ENCODE peak calls at places on chromosomes 1 and 21, in four cellular contexts. K, X, W and I are unnamed samples.

GRCh38 chr1:23111600-23112535 is 56.8 kb downstream of the LUZP1 start:
- DNase-seq in K (no peak), X (no peak), W (no peak), I (no peak)

GRCh38 chr21:45152265-45152746 is 77.9 kb downstream of the ADARB1 start:
- DNase-seq in K (no peak), X (no peak), W (no peak), I (peak)

GRCh38 chr1:160542303-160542945 is 19.4 kb upstream of the SLAMF6 start:
- DNase-seq in K (peak), X (no peak), W (no peak), I (no peak)

GRCh38 chr1:170674239-170674638 is 10.3 kb downstream of the PRRX1 start:
- DNase-seq in K (no peak), X (no peak), W (no peak), I (peak)

GRCh38 chr1:56584910-56585528 is 5.7 kb upstream of the PLPP3 start:
- DNase-seq in K (peak), X (peak), W (peak), I (peak)

GRCh38 chr1:45216200-45216541 is 9.8 kb upstream of the ZSWIM5 start:
- DNase-seq in K (no peak), X (peak), W (peak), I (no peak)

GRCh38 chr1:24648919-24649318 is 5.8 kb downstream of the SRRM1 start:
- DNase-seq in K (no peak), X (no peak), W (no peak), I (no peak)

GRCh38 chr1:12179111-12179519 is 12.3 kb downstream of the TNFRSF1B start:
- DNase-seq in K (peak), X (no peak), W (peak), I (peak)

GRCh38 chr1:204041803-204042505 is 31.0 kb upstream of the SOX13 start:
- DNase-seq in K (no peak), X (no peak), W (no peak), I (peak)

GRCh38 chr1:41493626-41494350 is 9.3 kb upstream of the EDN2 start:
- DNase-seq in K (no peak), X (no peak), W (no peak), I (no peak)

GRCh38 chr21:30408782-30409494 is 13.1 kb downstream of the KRTAP13-1 start:
- DNase-seq in K (no peak), X (peak), W (peak), I (peak)

GRCh38 chr1:26285366-26286063 is 5.6 kb downstream of the SH3BGRL3 start:
- DNase-seq in K (no peak), X (no peak), W (no peak), I (no peak)

GRCh38 chr1:90964444-90965035 is 57.3 kb downstream of the ZNF644 start:
- DNase-seq in K (peak), X (no peak), W (peak), I (peak)

GRCh38 chr1:83676106-83676505 is 322.8 kb downstream of the TTLL7 start:
- DNase-seq in K (no peak), X (no peak), W (no peak), I (no peak)

GRCh38 chr1:230581446-230582079 is 60.7 kb upstream of the COG2 start:
- DNase-seq in K (no peak), X (no peak), W (no peak), I (no peak)

GRCh38 chr1:100896481-100896982 is 642 bp downstream of the SLC30A7 start:
- DNase-seq in K (peak), X (peak), W (peak), I (peak)

GRCh38 chr1:119220980-119221379 is 80.5 kb upstream of the WARS2 start:
- DNase-seq in K (no peak), X (no peak), W (peak), I (peak)

GRCh38 chr21:42234464-42235241 is 15.7 kb downstream of the ABCG1 start:
- DNase-seq in K (peak), X (no peak), W (peak), I (peak)
- TF ChIP-seq EZH2 in K (no peak), X (no peak), W (no peak), I (no peak)

DNA sequence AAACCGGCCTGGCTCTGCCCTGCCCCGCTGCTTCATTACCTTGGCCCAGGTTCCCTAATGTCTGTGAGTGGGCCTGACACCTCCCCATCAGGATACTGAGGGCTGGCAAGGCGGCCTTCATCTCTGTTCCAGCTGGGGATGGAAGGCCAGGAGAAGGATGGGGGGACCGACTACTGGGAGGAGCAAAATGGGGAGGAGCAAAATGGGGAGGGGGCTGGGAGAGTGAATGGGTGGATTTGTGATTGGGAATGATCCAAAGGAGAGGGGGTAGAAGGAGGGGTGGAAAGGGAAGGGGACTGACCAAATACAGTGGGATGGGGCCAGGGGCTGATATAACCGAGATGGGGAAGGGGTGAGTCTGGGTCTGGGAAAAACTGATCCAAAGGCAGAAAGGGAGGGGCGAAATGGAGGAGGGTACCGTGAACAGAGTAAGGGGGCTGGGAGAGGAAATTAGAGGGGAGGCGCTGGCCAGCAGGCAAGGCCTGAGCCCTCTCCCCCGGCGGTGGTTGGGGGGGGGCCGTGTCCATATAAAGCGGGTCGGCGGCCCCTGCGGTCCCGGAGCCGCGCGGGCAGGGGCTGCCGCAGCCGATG is at the start of gene FOXE3:
- DNase-seq in K (no peak), X (no peak), W (no peak), I (no peak)
- TF ChIP-seq EZH2 in K (no peak), X (no peak), W (no peak), I (no peak)

GRCh38 chr1:1031659-1032245 is 11.8 kb downstream of the AGRN start:
- DNase-seq in K (no peak), X (no peak), W (no peak), I (no peak)

GRCh38 chr1:1032428-1032827 is 12.5 kb downstream of the AGRN start:
- DNase-seq in K (no peak), X (no peak), W (no peak), I (no peak)

GRCh38 chr1:1033731-1034437 is 14.0 kb downstream of the AGRN start:
- DNase-seq in K (no peak), X (no peak), W (no peak), I (no peak)

GRCh38 chr1:1034438-1034759 is 14.5 kb downstream of the AGRN start:
- DNase-seq in K (no peak), X (no peak), W (no peak), I (no peak)

DNA sequence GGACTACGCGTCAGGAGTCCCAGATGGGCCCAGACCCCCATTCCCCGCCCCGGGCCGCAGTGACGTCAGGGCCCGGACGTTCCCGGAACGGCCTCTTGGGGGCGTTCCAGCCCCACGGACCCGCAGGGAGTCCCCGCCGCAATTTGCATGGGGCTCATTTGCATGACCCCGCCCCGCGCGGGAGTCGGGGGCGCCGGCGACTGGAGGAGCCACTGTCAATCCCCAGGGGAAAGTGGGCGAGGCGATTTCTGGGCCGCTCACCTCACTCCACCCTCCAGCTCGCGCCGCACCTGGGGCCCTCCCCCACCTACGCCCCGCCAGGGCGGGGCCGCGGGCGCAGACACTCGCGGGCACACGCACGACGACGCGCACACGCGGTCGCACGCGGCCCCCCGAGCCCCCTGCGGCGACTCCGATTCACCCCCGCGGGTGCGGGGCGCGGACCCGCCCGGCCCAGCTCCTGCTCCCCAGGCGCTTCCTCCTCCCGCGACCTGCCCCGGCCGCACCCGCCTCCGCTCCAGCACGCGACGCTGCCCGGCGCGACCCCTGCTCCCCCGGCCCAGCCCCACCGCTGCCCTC is 13.2 kb downstream of the AGRN start:
- DNase-seq in K (peak), X (no peak), W (no peak), I (peak)
- TF ChIP-seq EZH2 in K (no peak), X (no peak), W (no peak), I (peak)

DNA sequence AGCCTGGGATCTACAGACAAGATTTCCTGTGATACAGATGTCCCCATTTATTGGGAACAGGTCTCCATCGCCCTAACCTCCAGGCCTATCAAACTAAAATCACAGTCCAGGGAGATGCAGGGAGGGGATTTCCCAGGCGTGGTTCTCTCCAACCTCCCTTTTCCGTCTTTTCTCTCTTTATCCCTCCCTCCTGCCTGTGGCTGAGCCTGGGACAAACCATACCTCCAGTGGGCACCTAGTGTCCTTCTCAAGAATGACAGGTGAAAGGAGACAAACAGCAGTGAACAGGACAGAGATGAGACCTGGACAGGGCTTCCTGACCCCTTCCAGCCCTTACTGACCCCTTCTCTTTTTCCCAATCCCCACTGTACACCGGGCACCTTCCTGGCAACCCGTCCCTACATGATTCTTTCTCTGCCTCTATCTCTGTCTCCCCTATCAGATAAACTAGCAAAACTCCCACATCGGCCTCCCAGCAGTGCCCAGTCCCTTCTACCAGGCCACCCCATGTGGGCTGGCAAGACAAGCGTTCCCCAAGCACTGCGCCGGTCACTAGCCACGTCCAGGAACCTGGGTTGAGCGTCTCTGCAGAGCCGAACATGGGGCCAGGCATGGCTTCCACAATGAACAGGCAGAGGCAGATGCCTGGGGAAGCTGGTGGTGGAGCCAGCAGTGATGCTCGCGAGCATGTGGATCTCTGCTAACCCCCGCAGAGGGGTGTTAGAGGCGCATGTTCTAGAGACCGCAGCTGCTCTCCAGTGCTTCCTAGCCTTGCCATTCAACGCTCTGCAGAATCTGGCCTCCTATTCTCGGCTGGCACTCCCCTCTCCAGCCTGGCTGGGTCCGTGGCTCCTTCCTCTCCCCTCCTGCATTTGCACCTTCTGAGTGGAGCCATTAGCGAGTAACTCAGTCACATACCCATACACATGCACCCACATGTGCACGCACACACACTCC is 54.7 kb downstream of the ELK4 start:
- DNase-seq in K (no peak), X (no peak), W (no peak), I (no peak)
- TF ChIP-seq EZH2 in K (no peak), X (no peak), W (no peak), I (no peak)

GRCh38 chr1:38026592-38027200 is 14.2 kb downstream of the UTP11 start:
- DNase-seq in K (peak), X (peak), W (peak), I (peak)

GRCh38 chr1:38028671-38029070 is 16.1 kb downstream of the UTP11 start:
- DNase-seq in K (no peak), X (no peak), W (no peak), I (no peak)

GRCh38 chr1:38029081-38029681 is 16.6 kb downstream of the UTP11 start:
- DNase-seq in K (no peak), X (no peak), W (no peak), I (peak)

GRCh38 chr1:38028105-38028591 is 15.6 kb downstream of the UTP11 start:
- DNase-seq in K (no peak), X (peak), W (peak), I (no peak)

DNA sequence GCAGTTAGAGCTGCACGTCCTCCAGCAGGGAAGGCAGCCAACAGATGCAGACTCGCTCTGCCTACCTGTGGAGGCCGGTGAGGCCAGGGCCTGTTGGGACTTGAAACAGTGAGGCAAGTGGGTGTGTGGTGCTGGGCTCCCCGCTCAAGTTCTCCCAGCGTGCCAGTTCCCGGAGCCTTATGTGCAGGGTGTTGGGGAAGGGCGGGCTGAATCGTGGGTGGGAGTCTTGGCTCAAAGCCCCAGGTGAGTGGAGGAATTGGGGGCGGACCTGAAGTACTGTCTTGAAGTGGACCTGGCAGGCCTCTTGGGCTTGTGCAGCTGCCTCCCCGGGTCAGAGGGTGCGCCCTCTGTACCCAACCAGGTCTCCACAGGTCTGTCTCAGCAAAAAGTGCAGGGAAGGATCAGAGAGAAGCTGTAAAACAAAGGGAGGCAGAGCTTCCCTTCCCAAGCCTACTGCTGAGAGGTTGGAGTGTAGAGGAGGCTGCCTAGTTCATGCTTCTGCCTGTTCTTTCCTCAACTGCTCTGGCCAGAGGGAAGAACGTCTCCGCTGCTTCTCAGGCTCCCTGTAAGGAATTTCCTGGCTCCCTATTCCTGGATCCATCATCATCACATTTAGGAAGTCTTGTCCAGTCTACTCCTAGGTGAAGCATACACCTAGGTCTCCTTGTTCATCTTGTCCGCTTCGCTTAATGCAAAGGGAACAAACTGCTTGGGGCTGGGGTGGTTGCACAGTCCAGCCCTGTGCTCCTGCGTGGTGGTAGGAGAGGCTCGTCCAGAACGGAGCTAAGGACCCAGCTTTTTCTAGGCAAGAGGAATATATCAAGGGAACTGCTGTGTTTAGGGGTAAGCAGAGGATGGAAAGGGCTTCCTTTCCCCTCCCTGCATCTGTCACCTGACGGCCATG is 14.9 kb downstream of the UTP11 start:
- DNase-seq in K (no peak), X (no peak), W (peak), I (no peak)
- TF ChIP-seq EZH2 in K (no peak), X (no peak), W (no peak), I (no peak)